ENCODE peak calls at places on chromosome 16, in seven cellular contexts. One of them, this sample, is unnamed.

GRCh38 chr16:47142469-47143328 is 1.0 kb downstream of the NETO2 start:
- DNase-seq in fibroblast of pulmonary artery: peak
- DNase-seq in mucosa of descending colon: peak
- DNase-seq in PC-9: no peak
- DNase-seq in AG04450: no peak
- DNase-seq in lung: no peak
- DNase-seq in fibroblast of the aortic adventitia: peak
- DNase-seq in this sample: peak

GRCh38 chr16:76428858-76429257 is 151.7 kb downstream of the CNTNAP4 start:
- DNase-seq in fibroblast of the aortic adventitia: no peak
- DNase-seq in fibroblast of pulmonary artery: no peak
- DNase-seq in lung: no peak
- DNase-seq in PC-9: no peak
- DNase-seq in mucosa of descending colon: no peak
- DNase-seq in AG04450: no peak
- DNase-seq in this sample: no peak

GRCh38 chr16:62913333-62913732 is 877.1 kb upstream of the CDH8 start:
- DNase-seq in fibroblast of the aortic adventitia: no peak
- DNase-seq in fibroblast of pulmonary artery: no peak
- DNase-seq in mucosa of descending colon: no peak
- DNase-seq in lung: no peak
- DNase-seq in AG04450: no peak
- DNase-seq in PC-9: no peak
- DNase-seq in this sample: no peak

GRCh38 chr16:51343411-51343810 is 192.3 kb upstream of the SALL1 start:
- DNase-seq in lung: no peak
- DNase-seq in PC-9: no peak
- DNase-seq in fibroblast of the aortic adventitia: peak
- DNase-seq in mucosa of descending colon: no peak
- DNase-seq in AG04450: no peak
- DNase-seq in fibroblast of pulmonary artery: peak
- DNase-seq in this sample: no peak

GRCh38 chr16:10517868-10518267 is 62.5 kb downstream of the EMP2 start:
- DNase-seq in AG04450: no peak
- DNase-seq in mucosa of descending colon: no peak
- DNase-seq in lung: no peak
- DNase-seq in fibroblast of pulmonary artery: no peak
- DNase-seq in fibroblast of the aortic adventitia: no peak
- DNase-seq in PC-9: no peak
- DNase-seq in this sample: no peak

GRCh38 chr16:242281-242680 is 7.7 kb downstream of the FAM234A start:
- DNase-seq in lung: no peak
- DNase-seq in PC-9: no peak
- DNase-seq in fibroblast of pulmonary artery: no peak
- DNase-seq in AG04450: no peak
- DNase-seq in mucosa of descending colon: peak
- DNase-seq in fibroblast of the aortic adventitia: no peak
- DNase-seq in this sample: no peak

GRCh38 chr16:57997528-57998265 is 2.8 kb downstream of the ZNF319 start:
- DNase-seq in lung: no peak
- DNase-seq in AG04450: no peak
- DNase-seq in PC-9: no peak
- DNase-seq in fibroblast of the aortic adventitia: no peak
- DNase-seq in mucosa of descending colon: no peak
- DNase-seq in fibroblast of pulmonary artery: no peak
- DNase-seq in this sample: no peak

GRCh38 chr16:27747946-27748345 is 198.0 kb downstream of the KATNIP start:
- DNase-seq in fibroblast of pulmonary artery: no peak
- DNase-seq in AG04450: no peak
- DNase-seq in lung: no peak
- DNase-seq in fibroblast of the aortic adventitia: no peak
- DNase-seq in PC-9: no peak
- DNase-seq in mucosa of descending colon: no peak
- DNase-seq in this sample: no peak

GRCh38 chr16:52555572-52555971 is 8.6 kb upstream of the TOX3 start:
- DNase-seq in fibroblast of the aortic adventitia: no peak
- DNase-seq in lung: no peak
- DNase-seq in mucosa of descending colon: no peak
- DNase-seq in PC-9: no peak
- DNase-seq in fibroblast of pulmonary artery: no peak
- DNase-seq in AG04450: no peak
- DNase-seq in this sample: no peak

GRCh38 chr16:52554334-52554733 is 7.4 kb upstream of the TOX3 start:
- DNase-seq in PC-9: no peak
- DNase-seq in fibroblast of the aortic adventitia: no peak
- DNase-seq in fibroblast of pulmonary artery: no peak
- DNase-seq in lung: no peak
- DNase-seq in mucosa of descending colon: no peak
- DNase-seq in AG04450: no peak
- DNase-seq in this sample: no peak

GRCh38 chr16:52556083-52556482 is 9.1 kb upstream of the TOX3 start:
- DNase-seq in mucosa of descending colon: no peak
- DNase-seq in lung: no peak
- DNase-seq in AG04450: no peak
- DNase-seq in fibroblast of pulmonary artery: no peak
- DNase-seq in fibroblast of the aortic adventitia: no peak
- DNase-seq in PC-9: no peak
- DNase-seq in this sample: no peak

GRCh38 chr16:52552643-52553042 is 5.7 kb upstream of the TOX3 start:
- DNase-seq in fibroblast of the aortic adventitia: no peak
- DNase-seq in lung: no peak
- DNase-seq in PC-9: no peak
- DNase-seq in AG04450: no peak
- DNase-seq in mucosa of descending colon: no peak
- DNase-seq in fibroblast of pulmonary artery: no peak
- DNase-seq in this sample: no peak

DNA sequence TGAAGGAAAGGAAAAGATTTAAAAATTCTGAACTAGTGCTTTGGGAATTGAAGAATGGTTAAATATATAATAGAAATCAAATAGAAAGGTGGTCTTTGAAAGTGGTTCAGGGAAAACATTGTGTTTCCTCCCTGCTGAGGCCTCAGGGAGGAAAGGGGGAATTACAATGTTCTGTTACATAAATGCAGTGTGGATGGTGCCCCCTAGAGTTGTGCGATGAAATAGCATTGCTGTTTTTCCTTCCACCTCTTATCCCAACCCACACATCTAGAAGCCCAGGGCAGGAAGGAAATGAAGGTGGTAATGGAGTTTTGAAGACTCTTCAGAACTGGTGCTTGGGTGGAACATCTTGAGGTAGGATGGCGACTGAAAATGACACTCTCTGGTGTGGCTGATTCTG is 6.4 kb upstream of the TOX3 start:
- DNase-seq in PC-9: no peak
- DNase-seq in fibroblast of the aortic adventitia: no peak
- DNase-seq in fibroblast of pulmonary artery: no peak
- DNase-seq in mucosa of descending colon: no peak
- DNase-seq in lung: no peak
- DNase-seq in AG04450: no peak
- DNase-seq in this sample: no peak
- TF ChIP-seq CTCF in PC-9: peak
- TF ChIP-seq CTCF in fibroblast of the aortic adventitia: no peak
- TF ChIP-seq CTCF in fibroblast of pulmonary artery: no peak
- TF ChIP-seq CTCF in mucosa of descending colon: no peak
- TF ChIP-seq CTCF in lung: no peak
- TF ChIP-seq CTCF in AG04450: peak
- TF ChIP-seq CTCF in this sample: no peak

GRCh38 chr16:86288716-86289294 is 221.5 kb upstream of the FOXF1 start:
- DNase-seq in mucosa of descending colon: no peak
- DNase-seq in fibroblast of the aortic adventitia: no peak
- DNase-seq in PC-9: no peak
- DNase-seq in lung: no peak
- DNase-seq in AG04450: no peak
- DNase-seq in fibroblast of pulmonary artery: no peak
- DNase-seq in this sample: no peak

GRCh38 chr16:86285421-86285820 is 224.9 kb upstream of the FOXF1 start:
- DNase-seq in lung: no peak
- DNase-seq in mucosa of descending colon: no peak
- DNase-seq in fibroblast of pulmonary artery: no peak
- DNase-seq in PC-9: no peak
- DNase-seq in fibroblast of the aortic adventitia: no peak
- DNase-seq in AG04450: no peak
- DNase-seq in this sample: no peak

GRCh38 chr16:86285938-86286921 is 224.1 kb upstream of the FOXF1 start:
- DNase-seq in fibroblast of pulmonary artery: no peak
- DNase-seq in lung: no peak
- DNase-seq in PC-9: no peak
- DNase-seq in mucosa of descending colon: no peak
- DNase-seq in AG04450: no peak
- DNase-seq in fibroblast of the aortic adventitia: no peak
- DNase-seq in this sample: no peak

GRCh38 chr16:86287641-86288201 is 222.6 kb upstream of the FOXF1 start:
- DNase-seq in fibroblast of the aortic adventitia: no peak
- DNase-seq in AG04450: no peak
- DNase-seq in lung: no peak
- DNase-seq in PC-9: no peak
- DNase-seq in mucosa of descending colon: no peak
- DNase-seq in fibroblast of pulmonary artery: no peak
- DNase-seq in this sample: no peak

DNA sequence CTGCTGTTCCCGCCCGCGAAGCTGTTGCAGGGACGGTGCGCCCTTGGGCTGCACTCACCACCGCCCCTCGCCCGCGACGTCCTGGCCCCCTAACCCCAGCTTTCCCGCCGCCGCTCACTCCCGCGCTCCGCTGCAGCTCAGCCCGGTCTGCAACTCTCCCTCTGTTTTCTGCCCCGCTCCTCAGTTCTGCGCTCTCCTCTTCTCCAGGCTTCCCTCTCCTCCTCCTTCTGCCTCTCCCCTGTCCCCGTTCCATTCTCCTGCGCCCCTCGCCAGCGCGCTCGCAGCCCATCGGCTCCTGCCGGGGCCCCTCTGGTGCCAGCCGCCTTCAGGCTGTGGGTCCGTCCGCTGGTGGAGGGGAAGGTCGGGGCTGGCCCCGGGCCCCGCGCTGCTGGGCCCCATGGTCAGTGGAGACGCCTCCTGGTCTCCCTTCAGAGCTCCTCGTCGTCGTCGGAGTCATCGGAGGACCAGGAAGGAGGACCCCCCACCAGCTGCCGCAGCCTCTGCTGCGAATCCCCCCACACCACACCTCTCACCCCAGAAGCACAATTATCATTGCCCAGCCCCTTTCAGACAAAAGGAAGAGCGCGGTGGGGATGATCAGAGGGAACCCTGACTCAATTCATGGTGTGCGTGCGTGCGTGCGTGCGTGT is 223.2 kb upstream of the FOXF1 start:
- DNase-seq in lung: no peak
- DNase-seq in fibroblast of pulmonary artery: no peak
- DNase-seq in mucosa of descending colon: no peak
- DNase-seq in fibroblast of the aortic adventitia: no peak
- DNase-seq in PC-9: no peak
- DNase-seq in AG04450: no peak
- DNase-seq in this sample: no peak
- H3K4me3 ChIP-seq in lung: peak
- H3K4me3 ChIP-seq in fibroblast of pulmonary artery: no peak
- H3K4me3 ChIP-seq in mucosa of descending colon: no peak
- H3K4me3 ChIP-seq in fibroblast of the aortic adventitia: no peak
- H3K4me3 ChIP-seq in PC-9: no peak
- H3K4me3 ChIP-seq in AG04450: peak
- H3K4me3 ChIP-seq in this sample: no peak

GRCh38 chr16:85112364-85112763 is at the start of gene CIBAR2:
- DNase-seq in fibroblast of the aortic adventitia: no peak
- DNase-seq in fibroblast of pulmonary artery: no peak
- DNase-seq in lung: no peak
- DNase-seq in PC-9: peak
- DNase-seq in mucosa of descending colon: no peak
- DNase-seq in AG04450: no peak
- DNase-seq in this sample: no peak

GRCh38 chr16:85107083-85107482 is 5.2 kb downstream of the CIBAR2 start:
- DNase-seq in PC-9: no peak
- DNase-seq in AG04450: no peak
- DNase-seq in fibroblast of pulmonary artery: no peak
- DNase-seq in mucosa of descending colon: no peak
- DNase-seq in fibroblast of the aortic adventitia: no peak
- DNase-seq in lung: no peak
- DNase-seq in this sample: no peak

GRCh38 chr16:85107532-85107931 is 4.7 kb downstream of the CIBAR2 start:
- DNase-seq in mucosa of descending colon: no peak
- DNase-seq in fibroblast of pulmonary artery: no peak
- DNase-seq in fibroblast of the aortic adventitia: no peak
- DNase-seq in PC-9: no peak
- DNase-seq in AG04450: no peak
- DNase-seq in lung: no peak
- DNase-seq in this sample: no peak

GRCh38 chr16:85111184-85111583 is 1.1 kb downstream of the CIBAR2 start:
- DNase-seq in mucosa of descending colon: no peak
- DNase-seq in PC-9: no peak
- DNase-seq in fibroblast of pulmonary artery: no peak
- DNase-seq in AG04450: no peak
- DNase-seq in lung: no peak
- DNase-seq in fibroblast of the aortic adventitia: no peak
- DNase-seq in this sample: no peak

DNA sequence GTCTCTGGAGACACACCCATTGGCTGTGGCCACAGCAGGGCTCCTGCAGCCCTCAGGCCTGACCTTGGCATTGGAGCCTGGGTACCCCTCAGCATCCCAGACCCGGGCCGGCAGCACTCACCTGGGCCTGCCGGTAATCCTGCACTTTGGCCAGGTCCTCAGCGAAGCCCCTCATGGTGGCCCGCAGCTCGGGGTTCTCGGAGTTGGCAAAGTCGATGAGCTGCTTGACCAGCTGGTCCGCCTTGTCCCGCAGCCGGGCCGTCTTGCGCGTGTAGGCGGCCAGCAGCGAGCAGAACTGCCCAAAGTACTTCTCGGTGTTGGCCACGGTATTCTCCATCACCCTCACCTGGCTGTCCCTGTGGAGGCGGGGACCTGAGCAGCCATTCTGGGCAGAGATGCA is 2.2 kb downstream of the CIBAR2 start:
- DNase-seq in PC-9: no peak
- DNase-seq in AG04450: no peak
- DNase-seq in lung: no peak
- DNase-seq in mucosa of descending colon: no peak
- DNase-seq in fibroblast of pulmonary artery: no peak
- DNase-seq in fibroblast of the aortic adventitia: no peak
- DNase-seq in this sample: no peak
- TF ChIP-seq CTCF in PC-9: no peak
- TF ChIP-seq CTCF in AG04450: no peak
- TF ChIP-seq CTCF in lung: no peak
- TF ChIP-seq CTCF in mucosa of descending colon: no peak
- TF ChIP-seq CTCF in fibroblast of pulmonary artery: no peak
- TF ChIP-seq CTCF in fibroblast of the aortic adventitia: no peak
- TF ChIP-seq CTCF in this sample: no peak

DNA sequence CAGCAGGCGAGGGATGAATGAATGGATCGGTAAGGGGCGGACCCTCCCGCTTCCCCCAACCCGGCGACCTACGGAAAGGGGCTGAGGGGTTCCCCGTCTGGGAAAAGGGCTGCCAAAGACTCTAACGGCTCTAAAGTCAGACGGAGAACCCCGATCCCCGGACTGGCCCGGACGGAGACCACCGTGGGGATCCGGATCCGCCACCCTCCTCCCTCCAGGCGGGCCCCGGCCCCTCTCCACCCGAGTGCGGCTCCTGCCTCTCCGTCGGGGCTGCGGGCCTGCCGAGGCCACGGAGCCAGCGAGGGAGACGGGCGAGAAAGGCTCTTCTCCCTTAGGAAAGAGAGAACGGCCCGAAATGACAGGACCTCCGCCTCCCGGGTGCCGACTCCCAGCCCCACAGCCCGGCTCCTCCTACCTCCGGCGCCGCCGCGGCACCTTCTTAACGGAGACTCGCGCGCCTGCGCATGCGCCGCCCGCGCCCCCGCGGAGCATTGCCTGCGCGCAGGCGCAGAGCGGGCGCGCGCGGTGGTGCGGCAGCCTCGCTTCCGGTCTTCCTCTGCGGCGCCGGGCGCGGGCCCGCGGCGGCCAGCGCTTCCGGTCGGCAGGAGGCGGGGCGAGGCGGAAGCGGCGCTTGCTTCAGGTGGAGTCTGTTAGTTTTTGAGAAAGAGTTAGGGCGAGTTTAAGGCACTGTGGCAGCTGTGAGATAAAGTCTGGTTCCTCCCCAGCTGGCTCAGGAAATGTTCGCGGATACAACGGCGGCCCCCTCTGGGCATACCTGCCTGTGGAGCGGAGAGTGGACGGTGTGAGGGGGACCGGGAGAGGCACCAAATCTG is at the start of gene SLX4:
- DNase-seq in mucosa of descending colon: peak
- DNase-seq in fibroblast of pulmonary artery: peak
- DNase-seq in PC-9: peak
- DNase-seq in fibroblast of the aortic adventitia: peak
- DNase-seq in lung: peak
- DNase-seq in AG04450: peak
- DNase-seq in this sample: peak
- H3K4me3 ChIP-seq in mucosa of descending colon: peak
- H3K4me3 ChIP-seq in fibroblast of pulmonary artery: peak
- H3K4me3 ChIP-seq in PC-9: peak
- H3K4me3 ChIP-seq in fibroblast of the aortic adventitia: peak
- H3K4me3 ChIP-seq in lung: peak
- H3K4me3 ChIP-seq in AG04450: peak
- H3K4me3 ChIP-seq in this sample: peak